ENCODE peak calls at places on chromosomes 16 and 17, in five cellular contexts. F is colonic mucosa, Q is mesothelial cell of epicardium, W is HFF-Myc, L is A549. G is an unnamed sample.
A peak's percentile ranks its signal among the peaks of the same experiment; 100 is the strongest.

GRCh38 chr17:7706631-7707354 is 1.8 kb downstream of the EFNB3 start:
- DNase-seq in Q (no peak), L (no peak), F (no peak), W (no peak), G (no peak)

GRCh38 chr17:35295686-35296085 is 52.8 kb downstream of the SLFN5 start:
- DNase-seq in W (no peak), L (no peak), Q (no peak), F (no peak), G (no peak)

GRCh38 chr16:46916980-46917379 is 32.8 kb downstream of the GPT2 start:
- DNase-seq in W (no peak), Q (no peak), F (no peak), L (peak; percentile 25), G (no peak)

GRCh38 chr17:82517230-82517865 is 2.2 kb upstream of the FOXK2 start:
- DNase-seq in Q (no peak), F (no peak), L (no peak), W (no peak), G (no peak)

GRCh38 chr17:78179372-78179771 is 7.5 kb downstream of the TK1 start:
- DNase-seq in Q (no peak), L (no peak), W (no peak), F (no peak), G (peak; percentile 68)

GRCh38 chr16:78705694-78706093 is 606.2 kb downstream of the WWOX start:
- DNase-seq in Q (no peak), F (no peak), W (peak; percentile 11), L (peak; percentile 11), G (no peak)

GRCh38 chr16:57360321-57360935 is 1.8 kb downstream of the CCL22 start:
- DNase-seq in F (no peak), W (no peak), L (no peak), Q (no peak), G (no peak)

GRCh38 chr17:38873646-38874380 is 4.0 kb downstream of the LASP1 start:
- DNase-seq in W (no peak), F (peak; percentile 67), L (peak; percentile 69), Q (no peak), G (no peak)

GRCh38 chr17:28928061-28928460 is 23.3 kb downstream of the PHF12 start:
- DNase-seq in W (no peak), L (no peak), F (no peak), Q (no peak), G (no peak)

GRCh38 chr17:77772461-77772897 is 186.0 kb upstream of the TNRC6C start:
- DNase-seq in L (peak; percentile 86), Q (peak; percentile 65), F (peak; percentile 65), W (no peak), G (peak; percentile 53)

GRCh38 chr16:10878644-10879498 is 1.9 kb downstream of the CIITA start:
- DNase-seq in F (peak; percentile 67), L (no peak), W (no peak), Q (no peak), G (peak; percentile 78)

GRCh38 chr16:31273676-31274075 is 13.9 kb downstream of the ITGAM start:
- DNase-seq in W (peak; percentile 20), F (no peak), L (no peak), Q (no peak), G (no peak)

DNA sequence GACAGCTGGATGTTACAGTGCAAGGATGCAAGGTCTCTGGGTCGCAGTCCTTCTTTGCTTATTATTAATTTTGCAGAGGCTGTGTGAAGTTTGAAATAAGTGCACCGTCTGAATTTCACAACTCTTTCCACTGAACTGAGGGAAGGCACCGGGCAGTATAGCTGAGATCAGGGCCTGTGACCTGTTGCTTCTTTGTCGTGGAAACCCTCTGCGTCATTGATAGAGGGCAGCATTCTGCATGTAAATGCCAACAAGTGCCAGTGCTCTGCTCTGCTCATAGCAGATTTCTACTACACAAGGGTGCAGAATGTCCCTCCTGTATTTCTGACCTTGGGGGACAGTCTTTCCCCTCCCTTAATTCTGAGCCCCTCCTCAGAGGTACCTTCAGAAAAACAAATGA is 26.0 kb downstream of the CD300LF start:
- DNase-seq in W (no peak), L (no peak), F (no peak), Q (no peak), G (no peak)
- TF ChIP-seq CTCF in W (no peak), L (no peak), F (no peak), Q (no peak), G (no peak)

DNA sequence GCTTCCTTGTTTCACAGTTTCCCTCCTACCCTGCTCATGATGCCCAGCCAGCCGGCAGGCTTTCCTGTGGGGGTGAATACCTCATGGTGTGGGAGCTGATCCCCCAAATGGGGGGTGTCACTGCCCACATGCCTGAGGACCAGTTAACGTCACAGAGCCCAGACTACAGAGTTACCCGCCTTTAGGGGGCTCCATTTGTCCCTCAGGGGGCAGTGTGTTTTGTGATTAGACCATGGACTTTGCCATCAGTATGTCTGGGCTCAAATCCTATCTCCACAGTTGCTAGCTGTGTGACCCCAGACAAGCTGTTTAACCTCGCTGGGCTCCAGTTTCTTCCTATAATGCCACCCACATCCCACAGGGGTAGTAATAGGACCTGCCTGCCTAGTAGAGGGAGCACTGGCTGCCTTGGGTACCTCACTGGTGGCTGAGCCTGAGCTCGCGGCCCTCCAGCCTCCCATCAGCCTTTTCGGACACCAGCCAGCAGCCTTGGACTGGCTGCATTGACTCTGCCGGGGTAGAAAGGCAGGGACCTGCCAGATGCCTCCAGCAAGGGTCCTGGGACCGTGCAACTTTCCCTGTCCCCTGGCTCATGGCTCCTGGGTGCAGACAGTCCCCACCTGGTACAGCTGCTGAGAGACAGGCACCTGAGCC is 87.5 kb upstream of the GSE1 start:
- DNase-seq in F (no peak), W (no peak), Q (no peak), L (no peak), G (no peak)
- TF ChIP-seq CTCF in F (no peak), W (no peak), Q (no peak), L (no peak), G (no peak)

DNA sequence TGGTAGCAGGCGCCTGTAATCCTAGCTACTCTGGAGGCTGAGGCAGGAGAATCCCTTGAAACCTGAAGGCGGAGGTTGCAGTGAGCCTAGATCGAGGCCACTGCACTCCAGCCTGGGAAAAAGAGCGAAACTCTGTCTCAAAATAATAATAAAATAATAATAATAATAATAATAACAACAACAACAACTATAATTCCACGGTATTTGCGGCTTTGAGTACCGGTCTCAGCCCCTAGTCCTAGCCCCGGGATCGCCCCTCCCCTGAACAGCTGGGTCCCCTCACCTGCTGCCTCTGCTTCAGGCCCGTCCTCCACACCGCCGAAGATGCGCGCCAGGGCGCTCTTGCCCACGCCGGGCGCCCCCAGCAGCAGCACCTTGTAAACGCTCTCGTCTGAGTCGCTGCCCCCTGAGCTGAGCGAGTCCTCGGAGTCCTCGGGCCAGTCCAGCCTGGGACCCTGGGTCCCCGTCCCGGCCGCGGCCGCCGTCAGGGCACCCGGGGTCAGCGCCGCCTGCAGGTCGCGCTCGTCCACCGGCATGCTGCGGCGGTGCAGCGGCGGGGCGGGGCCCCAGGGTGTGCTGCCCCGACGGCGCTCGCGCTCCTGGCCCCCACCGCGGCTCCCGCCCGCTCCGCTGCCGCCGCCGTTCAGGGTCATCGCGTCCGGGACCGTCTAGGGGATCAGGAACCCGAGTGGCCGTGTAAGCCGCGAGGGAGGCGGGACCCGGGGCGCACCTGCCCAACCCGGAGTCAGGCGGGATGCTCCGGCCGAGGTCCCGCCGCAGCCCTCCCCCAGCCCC is 611 bp downstream of the RRAD start:
- DNase-seq in Q (no peak), W (no peak), L (peak; percentile 81), F (peak; percentile 55), G (no peak)
- TF ChIP-seq CTCF in Q (no peak), W (no peak), L (peak; percentile 56), F (peak; percentile 15), G (no peak)

GRCh38 chr17:31152271-31152670 is 57.5 kb downstream of the NF1 start:
- DNase-seq in W (no peak), Q (no peak), F (no peak), L (no peak), G (no peak)
- TF ChIP-seq CTCF in W (no peak), Q (no peak), F (no peak), L (no peak), G (no peak)

DNA sequence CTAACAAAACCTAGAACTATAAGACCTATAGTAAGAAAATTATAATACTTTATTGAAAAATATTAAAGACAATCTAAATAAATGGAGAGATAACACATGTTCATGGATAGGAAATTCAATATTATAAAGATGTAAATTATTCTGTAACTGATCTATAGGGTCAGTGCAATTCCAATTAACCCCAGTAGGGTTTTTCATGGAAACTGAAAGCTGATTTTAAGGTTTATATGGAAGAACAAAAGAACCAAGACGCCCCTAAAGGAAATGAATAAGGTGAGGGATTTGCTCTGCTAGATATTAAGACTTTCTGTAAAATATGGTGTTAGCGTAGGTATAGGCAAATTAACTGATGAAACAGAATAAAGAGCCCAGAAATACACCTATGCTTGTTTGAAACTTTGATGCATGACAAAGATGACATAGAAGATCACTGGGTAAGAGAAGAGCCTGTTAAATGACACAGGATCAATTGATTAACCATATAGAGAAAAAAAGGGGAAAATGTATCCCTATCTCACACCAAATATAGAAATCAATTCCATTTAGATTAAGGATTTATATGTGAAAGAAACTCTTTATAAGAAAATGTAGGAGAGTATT is 3.0 kb downstream of the ICAM2 start:
- DNase-seq in Q (no peak), L (no peak), F (no peak), W (no peak), G (no peak)
- TF ChIP-seq CTCF in Q (peak; percentile 74), L (no peak), F (no peak), W (no peak), G (no peak)

GRCh38 chr16:87189426-87189825 is 127.8 kb downstream of the C16orf95 start:
- DNase-seq in L (no peak), W (no peak), Q (no peak), F (no peak), G (no peak)

GRCh38 chr16:87186876-87187533 is 130.2 kb downstream of the C16orf95 start:
- DNase-seq in F (no peak), L (no peak), W (no peak), Q (no peak), G (no peak)

GRCh38 chr16:87192418-87193073 is 124.6 kb downstream of the C16orf95 start:
- DNase-seq in Q (no peak), L (no peak), W (no peak), F (no peak), G (no peak)

GRCh38 chr16:87188104-87188503 is 129.1 kb downstream of the C16orf95 start:
- DNase-seq in Q (no peak), L (no peak), W (no peak), F (no peak), G (no peak)

GRCh38 chr16:87190288-87191240 is 126.6 kb downstream of the C16orf95 start:
- DNase-seq in W (no peak), L (no peak), F (no peak), Q (no peak), G (no peak)
- TF ChIP-seq CTCF in W (no peak), L (no peak), F (no peak), Q (no peak), G (no peak)

G was measured in lung.